ENCODE peak calls at places on chromosomes 1 and 21, in five cellular contexts. X is tibial artery, I is mucosa of descending colon, E is neuronal stem cell, J is adipocyte. W is an unnamed sample.
A peak's percentile ranks its signal among the peaks of the same experiment; 100 is the strongest.

GRCh38 chr1:173113015-173113741 is 62.4 kb upstream of the TNFSF18 start:
- DNase-seq in I (no peak), J (no peak), X (no peak), E (no peak), W (no peak)

GRCh38 chr1:201051399-201051798 is 27.9 kb upstream of the KIF21B start:
- DNase-seq in I (no peak), J (no peak), E (no peak), X (no peak), W (no peak)

GRCh38 chr1:19597463-19598309 is 46.4 kb upstream of the NBL1 start:
- DNase-seq in E (no peak), J (peak; percentile 63), X (no peak), I (peak; percentile 63), W (peak; percentile 66)

GRCh38 chr1:164765557-164765956 is 206.6 kb downstream of the PBX1 start:
- DNase-seq in J (peak; percentile 82), X (no peak), I (no peak), E (no peak), W (no peak)

GRCh38 chr1:32525661-32526444 is 13.4 kb upstream of the ZBTB8A start:
- DNase-seq in I (no peak), E (no peak), J (no peak), X (no peak), W (no peak)

GRCh38 chr1:154749078-154749760 is 120.9 kb downstream of the KCNN3 start:
- DNase-seq in I (peak; percentile 41), E (no peak), J (no peak), X (no peak), W (peak; percentile 37)

GRCh38 chr1:150221552-150221951 is 14.4 kb downstream of the ANP32E start:
- DNase-seq in I (no peak), E (no peak), X (no peak), J (peak; percentile 73), W (peak; percentile 28)

GRCh38 chr1:173206816-173207595 is at the start of gene TNFSF4:
- DNase-seq in I (no peak), X (no peak), E (no peak), J (no peak), W (no peak)

GRCh38 chr1:201302168-201302896 is 19.0 kb downstream of the PKP1 start:
- DNase-seq in X (no peak), I (peak; percentile 18), J (no peak), E (no peak), W (peak; percentile 56)

GRCh38 chr1:26970810-26971209 is 10.5 kb upstream of the KDF1 start:
- DNase-seq in J (no peak), I (peak; percentile 68), X (no peak), E (no peak), W (peak; percentile 67)

GRCh38 chr1:102896286-102896685 is 212.0 kb downstream of the COL11A1 start:
- DNase-seq in J (no peak), I (no peak), X (no peak), E (no peak), W (no peak)

GRCh38 chr21:16002872-16003466 is 273.2 kb downstream of the USP25 start:
- DNase-seq in J (peak; percentile 71), X (no peak), I (no peak), E (no peak), W (no peak)

GRCh38 chr1:173861731-173862145 is 6.1 kb downstream of the GAS5 start:
- DNase-seq in I (no peak), J (no peak), E (no peak), X (no peak), W (no peak)

GRCh38 chr1:174152424-174152823 is 6.9 kb upstream of the RABGAP1L start:
- DNase-seq in E (no peak), J (no peak), I (no peak), X (no peak), W (no peak)

GRCh38 chr1:201583663-201584062 is 44.7 kb downstream of the NAV1 start:
- DNase-seq in E (no peak), I (no peak), J (no peak), X (no peak), W (no peak)

GRCh38 chr1:183235503-183235902 is 49.4 kb downstream of the LAMC2 start:
- DNase-seq in J (no peak), X (no peak), E (no peak), I (no peak), W (no peak)

GRCh38 chr1:81128079-81128478 is 672.7 kb upstream of the ADGRL2 start:
- DNase-seq in E (no peak), I (no peak), J (peak; percentile 29), X (no peak), W (no peak)

GRCh38 chr1:228077565-228078330 is 4.8 kb upstream of the ARF1 start:
- DNase-seq in J (no peak), X (peak; percentile 16), E (no peak), I (no peak), W (no peak)

GRCh38 chr1:119874186-119874585 is 22.1 kb downstream of the ADAM30 start:
- DNase-seq in E (no peak), I (no peak), J (no peak), X (no peak), W (no peak)

GRCh38 chr21:45590246-45590725 is 48.0 kb upstream of the SLC19A1 start:
- DNase-seq in X (peak; percentile 36), E (no peak), J (peak; percentile 76), I (peak; percentile 57), W (peak; percentile 35)

GRCh38 chr1:160193091-160193819 is 2.9 kb downstream of the CASQ1 start:
- DNase-seq in J (peak; percentile 95), X (peak; percentile 86), E (peak; percentile 93), I (peak; percentile 88), W (peak; percentile 86)

GRCh38 chr1:239706245-239706892 is 320.0 kb downstream of the CHRM3 start:
- DNase-seq in J (no peak), X (no peak), I (no peak), E (no peak), W (no peak)

GRCh38 chr1:37240897-37241296 is 206.6 kb upstream of the GRIK3 start:
- DNase-seq in X (no peak), I (no peak), J (no peak), E (no peak), W (no peak)

GRCh38 chr1:53582211-53583020 is 123.2 kb downstream of the DMRTB1 start:
- DNase-seq in X (no peak), J (no peak), E (no peak), I (no peak), W (peak; percentile 22)

GRCh38 chr1:228884615-228885566 is 149.6 kb downstream of the RHOU start:
- DNase-seq in X (no peak), J (peak; percentile 28), I (no peak), E (no peak), W (no peak)

GRCh38 chr1:53654216-53655210 is 84.5 kb downstream of the GLIS1 start:
- DNase-seq in I (no peak), J (peak; percentile 15), E (no peak), X (no peak), W (no peak)

GRCh38 chr1:51214615-51215131 is 21.4 kb upstream of the RNF11 start:
- DNase-seq in X (no peak), E (no peak), I (peak; percentile 5), J (peak; percentile 89), W (no peak)

GRCh38 chr1:107782192-107782845 is 182.7 kb downstream of the VAV3 start:
- DNase-seq in J (peak; percentile 85), E (peak; percentile 57), I (peak; percentile 76), X (no peak), W (peak; percentile 72)

GRCh38 chr1:220431840-220432239 is 96.1 kb upstream of the MARK1 start:
- DNase-seq in X (no peak), E (no peak), I (no peak), J (no peak), W (no peak)

GRCh38 chr1:244052011-244052727 is 1.1 kb downstream of the ZBTB18 start:
- DNase-seq in I (peak; percentile 29), J (peak; percentile 29), X (no peak), E (no peak), W (peak; percentile 25)

GRCh38 chr1:225253784-225254183 is 174.1 kb downstream of the LBR start:
- DNase-seq in X (no peak), J (peak; percentile 7), I (no peak), E (no peak), W (no peak)

GRCh38 chr1:92832537-92833160 is 809 bp downstream of the RPL5 start:
- DNase-seq in I (no peak), J (peak; percentile 64), E (no peak), X (no peak), W (no peak)

GRCh38 chr1:109239580-109240068 is 9.7 kb upstream of the CELSR2 start:
- DNase-seq in J (peak; percentile 52), X (no peak), I (peak; percentile 43), E (no peak), W (peak; percentile 42)

GRCh38 chr21:31248598-31248997 is 95.5 kb downstream of the TIAM1 start:
- DNase-seq in I (no peak), J (peak; percentile 12), X (no peak), E (no peak), W (no peak)
- H3K4me1 ChIP-seq in I (no peaks in the 10 kb centered on the region), J (no peaks in the 10 kb centered on the region), X (no peaks in the 10 kb centered on the region), E (peaks cover 22% of the 10 kb centered on the region), W (no peaks in the 10 kb centered on the region)

DNA sequence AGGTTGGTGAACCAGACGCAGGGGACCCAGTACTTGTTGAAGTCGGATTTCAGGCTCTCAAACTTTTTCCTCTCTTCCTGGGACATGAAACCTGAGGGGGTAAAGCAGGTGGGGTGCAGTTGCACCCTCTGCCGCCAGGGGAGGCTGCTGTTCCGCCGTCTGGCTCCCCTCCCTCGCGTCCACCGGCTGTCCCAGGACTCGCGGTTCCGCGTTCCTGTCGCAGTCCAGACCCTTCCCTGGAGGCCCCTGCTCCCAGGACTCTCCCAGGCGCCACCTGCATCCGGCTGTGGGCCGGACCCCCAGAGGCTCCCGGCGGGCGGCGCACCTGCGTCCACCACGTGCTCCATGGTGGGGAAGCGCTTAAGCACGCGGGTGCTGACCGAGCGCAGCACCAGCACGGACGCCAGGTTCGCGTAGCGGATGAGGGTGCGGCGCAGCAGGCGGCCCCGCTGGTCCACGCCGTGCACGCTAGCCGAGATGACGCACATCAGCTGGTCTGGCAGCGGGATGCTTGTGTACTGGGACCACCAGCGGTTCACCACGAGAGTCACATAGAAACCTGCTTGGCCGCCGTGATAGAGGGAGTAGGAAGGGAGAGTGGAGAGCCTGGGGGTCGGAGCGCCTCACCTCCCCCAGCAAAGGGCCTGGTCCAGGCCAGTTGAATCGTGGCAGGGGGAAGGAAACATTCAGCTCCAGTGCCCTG is 1.7 kb downstream of the BEST4 start:
- DNase-seq in E (no peak), X (no peak), I (peak; percentile 81), J (peak; percentile 70), W (peak; percentile 68)
- H3K4me3 ChIP-seq in E (peak overlapping the region; percentile 16), X (peak overlapping the region; percentile 54), I (no peak overlapping the region), J (peak overlapping the region; percentile 69), W (peak overlapping the region; percentile 44)

DNA sequence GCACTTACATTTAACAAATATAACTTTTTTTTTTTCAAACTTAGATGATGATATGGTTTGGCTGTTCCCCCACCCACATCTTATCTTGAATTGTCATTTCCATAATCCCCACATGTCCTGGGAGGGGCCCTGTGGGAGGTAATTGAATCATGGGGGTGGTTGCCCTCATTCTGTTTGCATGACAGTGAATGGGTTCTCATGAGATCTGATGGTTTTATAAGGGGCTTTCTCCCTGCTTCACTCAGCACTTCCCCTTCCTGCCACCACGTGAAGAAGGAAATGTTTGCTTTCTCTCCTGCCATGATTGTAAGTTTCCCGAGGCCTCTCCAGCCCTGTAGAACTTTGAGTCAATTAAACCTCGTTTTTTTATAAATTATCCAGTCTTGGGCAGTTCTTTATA is 432.6 kb downstream of the AMY1C start:
- DNase-seq in J (no peak), E (no peak), X (no peak), I (no peak), W (no peak)
- H3K4me1 ChIP-seq in J (no peaks in the 10 kb centered on the region), E (no peaks in the 10 kb centered on the region), X (no peaks in the 10 kb centered on the region), I (no peaks in the 10 kb centered on the region), W (no peaks in the 10 kb centered on the region)

GRCh38 chr1:24930703-24931480 is 816 bp upstream of the RUNX3 start:
- DNase-seq in J (no peak), X (no peak), E (peak; percentile 35), I (no peak), W (no peak)
- H3K4me3 ChIP-seq in J (no peak overlapping the region), X (peak overlapping the region; percentile 39), E (no peak overlapping the region), I (no peak overlapping the region), W (peak overlapping the region; percentile 47)

W was measured in small intestine.